ENCODE peak calls at places on chromosomes 1 and 21, in five cellular contexts. Q is effector CD4-positive, alpha-beta T cell; L is putamen; T is astrocyte; Y is CD4-positive, alpha-beta T cell. H is an unnamed sample.

GRCh38 chr21:36400719-36401118 is 15.5 kb downstream of the CHAF1B start:
- DNase-seq in Q (no peak), L (no peak), T (no peak), Y (no peak), H (no peak)

GRCh38 chr1:201361652-201362504 is 15.6 kb downstream of the TNNT2 start:
- DNase-seq in Q (no peak), L (peak), T (no peak), Y (no peak), H (no peak)

GRCh38 chr1:108962681-108963051 is 618 bp downstream of the CLCC1 start:
- DNase-seq in Q (peak), L (no peak), T (no peak), Y (peak), H (peak)

GRCh38 chr1:31504001-31504400 is 72.3 kb upstream of the TINAGL1 start:
- DNase-seq in Q (no peak), L (no peak), T (no peak), Y (no peak), H (no peak)

GRCh38 chr1:115283249-115283648 is 54.8 kb downstream of the NGF start:
- DNase-seq in Q (no peak), L (no peak), T (no peak), Y (no peak), H (no peak)

GRCh38 chr1:22747021-22747734 is 36.5 kb downstream of the EPHB2 start:
- DNase-seq in Q (no peak), L (no peak), T (peak), Y (no peak), H (no peak)

GRCh38 chr1:10947691-10948462 is 64.6 kb upstream of the TARDBP start:
- DNase-seq in Q (no peak), L (no peak), T (no peak), Y (no peak), H (no peak)

GRCh38 chr1:119372493-119373086 is 4.0 kb downstream of the HAO2 start:
- DNase-seq in Q (no peak), L (no peak), T (no peak), Y (no peak), H (no peak)

GRCh38 chr1:227526524-227526923 is 36.8 kb upstream of the ZNF678 start:
- DNase-seq in Q (no peak), L (no peak), T (no peak), Y (no peak), H (no peak)

GRCh38 chr1:8197493-8198282 is 120.2 kb upstream of the SLC45A1 start:
- DNase-seq in Q (no peak), L (no peak), T (peak), Y (no peak), H (peak)

GRCh38 chr1:87959236-87959635 is 630.6 kb downstream of the LMO4 start:
- DNase-seq in Q (no peak), L (no peak), T (no peak), Y (no peak), H (no peak)

GRCh38 chr1:89604414-89604735 is 28.5 kb upstream of the LRRC8C start:
- DNase-seq in Q (no peak), L (no peak), T (no peak), Y (no peak), H (no peak)

GRCh38 chr1:30047576-30047975 is 675.8 kb downstream of the MATN1 start:
- DNase-seq in Q (no peak), L (no peak), T (no peak), Y (no peak), H (no peak)

GRCh38 chr1:196808529-196809235 is 10.8 kb upstream of the CFHR1 start:
- DNase-seq in Q (no peak), L (no peak), T (no peak), Y (no peak), H (no peak)

GRCh38 chr1:202247837-202248795 is 54.5 kb downstream of the LGR6 start:
- DNase-seq in Q (no peak), L (no peak), T (no peak), Y (no peak), H (no peak)

GRCh38 chr1:208234721-208235120 is 9.5 kb downstream of the PLXNA2 start:
- DNase-seq in Q (no peak), L (no peak), T (no peak), Y (no peak), H (no peak)

GRCh38 chr1:105416246-105416645 is 1640.2 kb upstream of the PRMT6 start:
- DNase-seq in Q (no peak), L (no peak), T (no peak), Y (no peak), H (no peak)

GRCh38 chr1:243620096-243620495 is 229.9 kb downstream of the AKT3 start:
- DNase-seq in Q (no peak), L (no peak), T (no peak), Y (no peak), H (no peak)

GRCh38 chr1:155966135-155966534 is 12.2 kb downstream of the ARHGEF2 start:
- DNase-seq in Q (no peak), L (no peak), T (no peak), Y (no peak), H (no peak)

GRCh38 chr1:24385160-24385939 is 28.2 kb downstream of the STPG1 start:
- DNase-seq in Q (peak), L (no peak), T (peak), Y (peak), H (no peak)

GRCh38 chr21:36883532-36884486 is 82.7 kb downstream of the HLCS start:
- DNase-seq in Q (no peak), L (no peak), T (peak), Y (no peak), H (no peak)

GRCh38 chr1:159429074-159429861 is 2.7 kb upstream of the OR10J4 start:
- DNase-seq in Q (no peak), L (no peak), T (peak), Y (no peak), H (no peak)

GRCh38 chr1:41608242-41608641 is 123.8 kb upstream of the EDN2 start:
- DNase-seq in Q (no peak), L (no peak), T (peak), Y (no peak), H (no peak)

GRCh38 chr1:6098303-6099215 is 52.9 kb downstream of the KCNAB2 start:
- DNase-seq in Q (no peak), L (no peak), T (no peak), Y (no peak), H (no peak)

GRCh38 chr1:14259191-14259757 is 339.2 kb upstream of the KAZN start:
- DNase-seq in Q (no peak), L (peak), T (no peak), Y (no peak), H (peak)

GRCh38 chr1:211783897-211784296 is 46.7 kb downstream of the LPGAT1 start:
- DNase-seq in Q (no peak), L (no peak), T (no peak), Y (no peak), H (no peak)

GRCh38 chr1:110292327-110292741 is 46.8 kb upstream of the RBM15 start:
- DNase-seq in Q (no peak), L (no peak), T (no peak), Y (no peak), H (no peak)

GRCh38 chr1:145826030-145826429 is 2.0 kb downstream of the POLR3C start:
- DNase-seq in Q (no peak), L (no peak), T (no peak), Y (no peak), H (no peak)

GRCh38 chr1:57784356-57784755 is 360.5 kb upstream of the DAB1 start:
- DNase-seq in Q (no peak), L (no peak), T (no peak), Y (no peak), H (no peak)

GRCh38 chr1:192516776-192517297 is 58.7 kb upstream of the RGS1 start:
- DNase-seq in Q (peak), L (no peak), T (peak), Y (peak), H (no peak)

GRCh38 chr1:162921311-162921710 is 60.3 kb upstream of the CCDC190 start:
- DNase-seq in Q (no peak), L (no peak), T (no peak), Y (no peak), H (no peak)

GRCh38 chr1:216742625-216743024 is 19.4 kb upstream of the ESRRG start:
- DNase-seq in Q (no peak), L (no peak), T (no peak), Y (no peak), H (no peak)

GRCh38 chr21:17697474-17697873 is 84.8 kb upstream of the BTG3 start:
- DNase-seq in Q (no peak), L (no peak), T (no peak), Y (no peak), H (no peak)

GRCh38 chr1:163170975-163171676 is 31.6 kb downstream of the RGS5 start:
- DNase-seq in Q (no peak), L (no peak), T (peak), Y (no peak), H (no peak)

GRCh38 chr21:32826317-32827167 is 55.0 kb upstream of the PAXBP1 start:
- DNase-seq in Q (no peak), L (peak), T (peak), Y (peak), H (peak)

GRCh38 chr1:232844791-232845190 is 39.6 kb downstream of the MAP10 start:
- DNase-seq in Q (no peak), L (no peak), T (peak), Y (no peak), H (no peak)

GRCh38 chr1:194873328-194873923 is 1687.0 kb upstream of the B3GALT2 start:
- DNase-seq in Q (no peak), L (no peak), T (peak), Y (no peak), H (no peak)

GRCh38 chr1:4004635-4005430 is 104.8 kb upstream of the C1orf174 start:
- DNase-seq in Q (no peak), L (no peak), T (no peak), Y (no peak), H (no peak)

H was measured in ovary.